ENCODE peak calls at places on chromosomes 6 and 20, in seven cellular contexts. I is HuH-7.5; K is SK-N-SH; U is activated T-cell treated with anti-CD3 and anti-CD28 coated beads for 1 hour; W is GM04504; Q is effector memory CD4-positive, alpha-beta T cell; P is stomach. N is an unnamed sample.

GRCh38 chr20:46030290-46031013 is 1.4 kb downstream of the SLC12A5 start:
- DNase-seq in I (no peak), K (peak), U (no peak), W (no peak), Q (no peak), P (no peak), N (no peak)

GRCh38 chr6:25056130-25056529 is 120.4 kb upstream of the RIPOR2 start:
- DNase-seq in I (no peak), K (no peak), U (peak), W (no peak), Q (peak), P (no peak), N (no peak)

GRCh38 chr20:8144282-8145245 is 12.5 kb downstream of the PLCB1 start:
- DNase-seq in I (peak), K (no peak), U (no peak), W (peak), Q (no peak), P (no peak), N (no peak)

GRCh38 chr6:83183082-83183828 is 9.8 kb downstream of the PGM3 start:
- DNase-seq in I (no peak), K (no peak), U (no peak), W (peak), Q (no peak), P (no peak), N (no peak)

GRCh38 chr6:164927288-164928040 is 381.9 kb downstream of the C6orf118 start:
- DNase-seq in I (peak), K (peak), U (peak), W (peak), Q (no peak), P (peak), N (peak)

GRCh38 chr20:45359069-45359405 is 3.9 kb upstream of the SYS1 start:
- DNase-seq in I (no peak), K (no peak), U (no peak), W (no peak), Q (no peak), P (peak), N (no peak)

GRCh38 chr6:137881522-137881886 is 14.4 kb downstream of the TNFAIP3 start:
- DNase-seq in I (no peak), K (no peak), U (no peak), W (no peak), Q (peak), P (no peak), N (no peak)

GRCh38 chr20:7790189-7790588 is 150.1 kb downstream of the HAO1 start:
- DNase-seq in I (no peak), K (no peak), U (no peak), W (peak), Q (no peak), P (no peak), N (no peak)

GRCh38 chr20:16428112-16428511 is 145.1 kb downstream of the KIF16B start:
- DNase-seq in I (no peak), K (no peak), U (no peak), W (no peak), Q (no peak), P (no peak), N (no peak)

GRCh38 chr6:66897576-66897975 is 1190.5 kb upstream of the EYS start:
- DNase-seq in I (no peak), K (no peak), U (no peak), W (peak), Q (no peak), P (no peak), N (peak)

GRCh38 chr20:50460608-50461268 is 49.4 kb upstream of the PTPN1 start:
- DNase-seq in I (peak), K (peak), U (peak), W (peak), Q (peak), P (peak), N (peak)

GRCh38 chr6:16511723-16512584 is 249.3 kb downstream of the ATXN1 start:
- DNase-seq in I (no peak), K (no peak), U (peak), W (no peak), Q (peak), P (peak), N (no peak)

GRCh38 chr6:88445188-88445958 is 279.2 kb upstream of the CNR1 start:
- DNase-seq in I (no peak), K (no peak), U (no peak), W (no peak), Q (no peak), P (no peak), N (no peak)

GRCh38 chr6:131042664-131043063 is 20.4 kb downstream of the EPB41L2 start:
- DNase-seq in I (no peak), K (no peak), U (no peak), W (no peak), Q (no peak), P (no peak), N (no peak)

GRCh38 chr20:58461899-58462298 is 53.3 kb downstream of the APCDD1L start:
- DNase-seq in I (no peak), K (no peak), U (no peak), W (no peak), Q (no peak), P (no peak), N (no peak)

GRCh38 chr6:130776287-130776925 is 50.8 kb upstream of the SMLR1 start:
- DNase-seq in I (no peak), K (no peak), U (no peak), W (no peak), Q (no peak), P (no peak), N (no peak)

GRCh38 chr6:138162104-138162946 is 586 bp downstream of the ARFGEF3 start:
- DNase-seq in I (peak), K (peak), U (no peak), W (no peak), Q (no peak), P (peak), N (peak)

GRCh38 chr6:167576050-167576741 is 250.5 kb upstream of the AFDN start:
- DNase-seq in I (no peak), K (no peak), U (no peak), W (no peak), Q (no peak), P (no peak), N (no peak)

GRCh38 chr6:154653385-154653784 is 79.8 kb upstream of the SCAF8 start:
- DNase-seq in I (no peak), K (no peak), U (no peak), W (no peak), Q (no peak), P (no peak), N (no peak)

GRCh38 chr20:49353348-49353747 is 75.5 kb upstream of the ZNFX1 start:
- DNase-seq in I (no peak), K (no peak), U (no peak), W (no peak), Q (no peak), P (no peak), N (no peak)

GRCh38 chr6:137697267-137697938 is 169.7 kb upstream of the TNFAIP3 start:
- DNase-seq in I (peak), K (no peak), U (no peak), W (peak), Q (no peak), P (no peak), N (peak)

GRCh38 chr6:38779310-38780062 is 64.4 kb downstream of the DNAH8 start:
- DNase-seq in I (no peak), K (no peak), U (no peak), W (no peak), Q (no peak), P (no peak), N (no peak)

GRCh38 chr6:126788961-126789365 is 329.5 kb upstream of the RSPO3 start:
- DNase-seq in I (no peak), K (no peak), U (no peak), W (no peak), Q (no peak), P (no peak), N (no peak)

GRCh38 chr20:34643919-34644318 is 33.0 kb downstream of the PIGU start:
- DNase-seq in I (no peak), K (no peak), U (no peak), W (peak), Q (no peak), P (no peak), N (no peak)